ENCODE peak calls at places on chromosome 7, in five cellular contexts. T is posterior vena cava; S is stimulated activated CD8-positive, alpha-beta memory T cell treated with anti-CD3 and anti-CD28 coated beads, Interleukin-15, amount 100 ng/mL, for 48 hours; M is heart right ventricle; V is RKO. C is an unnamed sample.

GRCh38 chr7:17931069-17931468 is 9.2 kb downstream of the SNX13 start:
- DNase-seq in T (no peak), S (no peak), M (no peak), V (no peak), C (no peak)

GRCh38 chr7:134480730-134481129 is 21.8 kb upstream of the AKR1B1 start:
- DNase-seq in T (no peak), S (no peak), M (no peak), V (peak), C (peak)

GRCh38 chr7:156639426-156640256 is 933 bp upstream of the RNF32 start:
- DNase-seq in T (peak), S (no peak), M (no peak), V (no peak), C (no peak)

GRCh38 chr7:106062006-106062405 is 50.1 kb downstream of the SYPL1 start:
- DNase-seq in T (no peak), S (no peak), M (no peak), V (no peak), C (no peak)

GRCh38 chr7:6651866-6652445 is 14.8 kb downstream of the ZNF316 start:
- DNase-seq in T (peak), S (no peak), M (no peak), V (no peak), C (no peak)

GRCh38 chr7:16684935-16685334 is 39.0 kb downstream of the BZW2 start:
- DNase-seq in T (no peak), S (no peak), M (no peak), V (no peak), C (no peak)

GRCh38 chr7:46386428-46387399 is 465.6 kb upstream of the IGFBP3 start:
- DNase-seq in T (no peak), S (no peak), M (no peak), V (no peak), C (peak)

GRCh38 chr7:85469446-85469970 is 282.7 kb upstream of the SEMA3D start:
- DNase-seq in T (no peak), S (no peak), M (no peak), V (no peak), C (peak)

GRCh38 chr7:23074443-23075244 is 30.9 kb upstream of the KLHL7 start:
- DNase-seq in T (no peak), S (no peak), M (no peak), V (no peak), C (peak)

C was measured in astrocyte.